ENCODE peak calls at places on chromosome 18, in six cellular contexts. P is thyroid gland, N is D341Med, U is ACHN, G is NCI-H146, V is Calu3. E is an unnamed sample.

GRCh38 chr18:79478484-79479113 is 82.9 kb downstream of the NFATC1 start:
- DNase-seq in P (no peak), N (no peak), U (no peak), G (no peak), V (no peak), E (no peak)

GRCh38 chr18:79737426-79737825 is 57.8 kb downstream of the CTDP1 start:
- DNase-seq in P (no peak), N (no peak), U (no peak), G (no peak), V (no peak), E (no peak)

GRCh38 chr18:33755918-33756590 is 178.0 kb downstream of the ASXL3 start:
- DNase-seq in P (no peak), N (no peak), U (peak; percentile 51), G (peak; percentile 76), V (peak; percentile 21), E (no peak)

GRCh38 chr18:44887227-44887631 is 206.5 kb downstream of the SETBP1 start:
- DNase-seq in P (peak; percentile 5), N (no peak), U (no peak), G (no peak), V (peak; percentile 60), E (no peak)

GRCh38 chr18:74155276-74155675 is 7.0 kb downstream of the TIMM21 start:
- DNase-seq in P (no peak), N (no peak), U (no peak), G (no peak), V (no peak), E (no peak)

GRCh38 chr18:50286391-50287027 is 983 bp downstream of the CXXC1 start:
- DNase-seq in P (no peak), N (no peak), U (no peak), G (peak; percentile 72), V (peak; percentile 52), E (no peak)

GRCh38 chr18:59109375-59109774 is 30.3 kb upstream of the SEC11C start:
- DNase-seq in P (no peak), N (no peak), U (no peak), G (no peak), V (no peak), E (no peak)

GRCh38 chr18:7173216-7173615 is 55.6 kb upstream of the LAMA1 start:
- DNase-seq in P (no peak), N (no peak), U (no peak), G (no peak), V (no peak), E (no peak)

GRCh38 chr18:5197032-5197434 is at the start of gene AKAIN1:
- DNase-seq in P (peak; percentile 17), N (peak; percentile 67), U (peak; percentile 47), G (peak; percentile 92), V (no peak), E (no peak)

GRCh38 chr18:32093106-32093511 is 1.4 kb downstream of the RNF138 start:
- DNase-seq in P (peak; percentile 53), N (no peak), U (peak; percentile 46), G (peak; percentile 81), V (peak; percentile 46), E (peak; percentile 52)

GRCh38 chr18:54119524-54120019 is 104.9 kb downstream of the MBD2 start:
- DNase-seq in P (no peak), N (peak; percentile 63), U (peak; percentile 64), G (peak; percentile 70), V (peak; percentile 35), E (peak; percentile 33)

GRCh38 chr18:2953935-2954641 is 58.9 kb downstream of the LPIN2 start:
- DNase-seq in P (no peak), N (no peak), U (no peak), G (no peak), V (no peak), E (no peak)

GRCh38 chr18:79797518-79798345 is at the start of gene KCNG2:
- DNase-seq in P (peak; percentile 20), N (peak; percentile 92), U (no peak), G (peak; percentile 41), V (no peak), E (no peak)

GRCh38 chr18:22286576-22286975 is 117.2 kb downstream of the GATA6 start:
- DNase-seq in P (peak; percentile 51), N (no peak), U (no peak), G (no peak), V (peak; percentile 85), E (no peak)

GRCh38 chr18:76495435-76496199 is 575 bp upstream of the ZNF516 start:
- DNase-seq in P (peak; percentile 47), N (peak; percentile 78), U (peak; percentile 51), G (peak; percentile 73), V (peak; percentile 29), E (no peak)

GRCh38 chr18:7844017-7844416 is 276.9 kb downstream of the PTPRM start:
- DNase-seq in P (no peak), N (no peak), U (no peak), G (no peak), V (no peak), E (no peak)

GRCh38 chr18:48674198-48674721 is 135.4 kb downstream of the CTIF start:
- DNase-seq in P (no peak), N (no peak), U (no peak), G (no peak), V (no peak), E (no peak)

GRCh38 chr18:67428805-67429204 is 87.7 kb downstream of the DSEL start:
- DNase-seq in P (no peak), N (no peak), U (no peak), G (no peak), V (no peak), E (no peak)

GRCh38 chr18:10008006-10008647 is 94.3 kb downstream of the VAPA start:
- DNase-seq in P (no peak), N (no peak), U (no peak), G (no peak), V (no peak), E (no peak)

GRCh38 chr18:5892772-5893431 is 2.4 kb downstream of the TMEM200C start:
- DNase-seq in P (no peak), N (no peak), U (no peak), G (no peak), V (no peak), E (no peak)

GRCh38 chr18:48335829-48336228 is 73.4 kb downstream of the ZBTB7C start:
- DNase-seq in P (peak; percentile 62), N (no peak), U (no peak), G (no peak), V (no peak), E (no peak)